ENCODE peak calls at places on chromosomes 4 and X, in ten cellular contexts. E, K, T, D, A, G, B, P, W and S are unnamed samples.

GRCh38 chr4:153618831-153619230 is 65.2 kb upstream of the TLR2 start:
- DNase-seq in E (no peak), K (peak; percentile 13), T (no peak), D (no peak), A (no peak), G (no peak), B (no peak), P (no peak), W (no peak), S (no peak)

GRCh38 chr4:139300431-139301142 is 718 bp upstream of the NAA15 start:
- DNase-seq in E (peak; percentile 38), K (peak; percentile 72), T (peak; percentile 15), D (no peak), A (no peak), G (no peak), B (no peak), P (peak; percentile 36), W (peak; percentile 65), S (no peak)

GRCh38 chr4:168514249-168514852 is 17.5 kb downstream of the PALLD start:
- DNase-seq in E (no peak), K (peak; percentile 50), T (no peak), D (no peak), A (no peak), G (no peak), B (no peak), P (no peak), W (peak; percentile 42), S (no peak)

GRCh38 chr4:173121044-173121685 is 47.4 kb upstream of the GALNT7 start:
- DNase-seq in E (peak; percentile 48), K (peak; percentile 25), T (no peak), D (no peak), A (no peak), G (no peak), B (no peak), P (peak; percentile 11), W (peak; percentile 62), S (no peak)

GRCh38 chrX:6228720-6229119 is at the start of gene NLGN4X:
- DNase-seq in E (no peak), K (no peak), T (no peak), D (no peak), A (no peak), G (peak; percentile 16), B (no peak), P (no peak), W (no peak), S (no peak)

GRCh38 chr4:148056879-148057278 is 325.0 kb downstream of the ARHGAP10 start:
- DNase-seq in E (peak; percentile 62), K (peak; percentile 77), T (no peak), D (no peak), A (peak; percentile 6), G (no peak), B (no peak), P (peak; percentile 95), W (peak; percentile 42), S (no peak)

GRCh38 chr4:94828882-94829281 is 71.1 kb downstream of the BMPR1B start:
- DNase-seq in E (no peak), K (no peak), T (no peak), D (no peak), A (no peak), G (no peak), B (no peak), P (no peak), W (no peak), S (no peak)

GRCh38 chrX:71106427-71106826 is at the start of gene CXorf65:
- DNase-seq in E (no peak), K (no peak), T (no peak), D (no peak), A (no peak), G (no peak), B (no peak), P (no peak), W (peak; percentile 60), S (no peak)

GRCh38 chr4:184268574-184269160 is 51.0 kb upstream of the ENPP6 start:
- DNase-seq in E (no peak), K (no peak), T (no peak), D (no peak), A (no peak), G (no peak), B (no peak), P (no peak), W (peak; percentile 37), S (no peak)
- TF ChIP-seq POLR2A in E (no peak), K (no peak), T (no peak), D (no peak), A (no peak), G (no peak), B (no peak), P (no peak), W (no peak), S (no peak)

GRCh38 chrX:19188566-19188965 is 66.3 kb upstream of the ADGRG2 start:
- DNase-seq in E (no peak), K (no peak), T (no peak), D (no peak), A (no peak), G (no peak), B (no peak), P (no peak), W (no peak), S (no peak)
- H3K4me3 ChIP-seq in E (no peak overlapping the region), K (no peak overlapping the region), T (no peak overlapping the region), D (no peak overlapping the region), A (no peak overlapping the region), G (no peak overlapping the region), B (no peak overlapping the region), P (no peak overlapping the region), W (no peak overlapping the region), S (no peak overlapping the region)

GRCh38 chrX:20742106-20742505 is 475.4 kb upstream of the RPS6KA3 start:
- DNase-seq in E (no peak), K (no peak), T (no peak), D (no peak), A (no peak), G (no peak), B (no peak), P (no peak), W (no peak), S (peak; percentile 17)

GRCh38 chrX:20739038-20739745 is 472.5 kb upstream of the RPS6KA3 start:
- DNase-seq in E (no peak), K (no peak), T (no peak), D (no peak), A (no peak), G (no peak), B (no peak), P (no peak), W (no peak), S (no peak)

GRCh38 chrX:20746690-20747089 is 480.0 kb upstream of the RPS6KA3 start:
- DNase-seq in E (no peak), K (no peak), T (no peak), D (no peak), A (no peak), G (no peak), B (no peak), P (no peak), W (no peak), S (no peak)

GRCh38 chrX:20740443-20740842 is 473.7 kb upstream of the RPS6KA3 start:
- DNase-seq in E (no peak), K (no peak), T (no peak), D (no peak), A (no peak), G (no peak), B (no peak), P (no peak), W (no peak), S (no peak)

GRCh38 chrX:20743054-20743453 is 476.3 kb upstream of the RPS6KA3 start:
- DNase-seq in E (no peak), K (no peak), T (no peak), D (no peak), A (no peak), G (no peak), B (no peak), P (no peak), W (no peak), S (no peak)
- TF ChIP-seq CTCF in E (no peak), K (no peak), T (no peak), D (no peak), A (no peak), G (no peak), B (no peak), P (no peak), W (no peak), S (no peak)

GRCh38 chrX:53685711-53686110 is 808 bp downstream of the HUWE1 start:
- DNase-seq in E (no peak), K (peak; percentile 1), T (no peak), D (no peak), A (no peak), G (no peak), B (no peak), P (no peak), W (no peak), S (no peak)

GRCh38 chrX:53683556-53684414 is 2.7 kb downstream of the HUWE1 start:
- DNase-seq in E (peak; percentile 94), K (peak; percentile 98), T (peak; percentile 75), D (peak; percentile 95), A (peak; percentile 96), G (peak; percentile 91), B (peak; percentile 94), P (peak; percentile 95), W (peak; percentile 98), S (peak; percentile 95)

GRCh38 chrX:53688300-53688699 is 1.8 kb upstream of the HUWE1 start:
- DNase-seq in E (no peak), K (no peak), T (no peak), D (no peak), A (no peak), G (no peak), B (no peak), P (no peak), W (peak; percentile 65), S (no peak)

GRCh38 chrX:53684415-53685192 is 1.9 kb downstream of the HUWE1 start:
- DNase-seq in E (no peak), K (no peak), T (peak; percentile 1), D (no peak), A (no peak), G (no peak), B (peak; percentile 87), P (no peak), W (no peak), S (no peak)

GRCh38 chrX:53686151-53686885 is at the start of gene HUWE1:
- DNase-seq in E (peak; percentile 84), K (peak; percentile 58), T (peak; percentile 63), D (peak; percentile 88), A (no peak), G (peak; percentile 85), B (peak; percentile 96), P (no peak), W (peak; percentile 86), S (peak; percentile 52)
- TF ChIP-seq POLR2A in E (peak; percentile 44), K (no peak), T (peak; percentile 67), D (no peak), A (peak; percentile 57), G (peak; percentile 18), B (peak; percentile 44), P (peak; percentile 89), W (peak; percentile 76), S (no peak)

GRCh38 chr4:120921456-120922389 is 803 bp downstream of the PRDM5 start:
- DNase-seq in E (peak; percentile 73), K (peak; percentile 68), T (peak; percentile 45), D (peak; percentile 78), A (no peak), G (peak; percentile 76), B (peak; percentile 91), P (no peak), W (no peak), S (peak; percentile 53)
- H3K4me3 ChIP-seq in E (peak overlapping the region; percentile 82), K (peak overlapping the region; percentile 49), T (peak overlapping the region; percentile 66), D (peak overlapping the region; percentile 70), A (peak overlapping the region; percentile 60), G (peak overlapping the region; percentile 51), B (peak overlapping the region; percentile 86), P (no peak overlapping the region), W (no peak overlapping the region), S (peak overlapping the region; percentile 72)